ENCODE peak calls at places on chromosomes 5 and 9, in four cellular contexts. G is IMR-90, Y is GM12878, E is K562. W is an unnamed sample. For H3K4me1, the result is how much of the 10 kb centered on the place peaks cover.

GRCh38 chr9:118829334-118829733 is 539.9 kb downstream of the BRINP1 start:
- DNase-seq in G (no peak), Y (no peak), E (no peak), W (no peak)

GRCh38 chr9:346114-346513 is 131.4 kb downstream of the DOCK8 start:
- DNase-seq in G (no peak), Y (no peak), E (no peak), W (no peak)

GRCh38 chr5:56607551-56607950 is 207.8 kb upstream of the MAP3K1 start:
- DNase-seq in G (peak), Y (no peak), E (no peak), W (no peak)

GRCh38 chr9:84988621-84989020 is 319.1 kb downstream of the NTRK2 start:
- DNase-seq in G (no peak), Y (no peak), E (no peak), W (no peak)

GRCh38 chr9:89427621-89428221 is 70.2 kb downstream of the SEMA4D start:
- DNase-seq in G (peak), Y (no peak), E (no peak), W (no peak)

GRCh38 chr9:16238730-16239129 is 631.7 kb downstream of the BNC2 start:
- DNase-seq in G (no peak), Y (no peak), E (no peak), W (no peak)

GRCh38 chr5:177524539-177524900 is 7.8 kb upstream of the DDX41 start:
- DNase-seq in G (no peak), Y (no peak), E (no peak), W (no peak)

GRCh38 chr5:10860645-10861455 is 99.8 kb upstream of the DAP start:
- DNase-seq in G (peak), Y (no peak), E (no peak), W (no peak)

GRCh38 chr5:59591162-59591561 is 302.4 kb downstream of the PDE4D start:
- DNase-seq in G (no peak), Y (no peak), E (no peak), W (no peak)

GRCh38 chr5:124880903-124881302 is 134.5 kb upstream of the ZNF608 start:
- DNase-seq in G (no peak), Y (no peak), E (no peak), W (no peak)

GRCh38 chr5:158373623-158374375 is 514.9 kb upstream of the CLINT1 start:
- DNase-seq in G (no peak), Y (no peak), E (no peak), W (no peak)

GRCh38 chr5:68253612-68254341 is 38.2 kb downstream of the PIK3R1 start:
- DNase-seq in G (no peak), Y (no peak), E (no peak), W (no peak)

GRCh38 chr5:55037046-55037771 is 13.2 kb downstream of the GZMK start:
- DNase-seq in G (no peak), Y (no peak), E (no peak), W (peak)

GRCh38 chr5:168651654-168652053 is 72.5 kb upstream of the PANK3 start:
- DNase-seq in G (peak), Y (no peak), E (no peak), W (peak)

DNA sequence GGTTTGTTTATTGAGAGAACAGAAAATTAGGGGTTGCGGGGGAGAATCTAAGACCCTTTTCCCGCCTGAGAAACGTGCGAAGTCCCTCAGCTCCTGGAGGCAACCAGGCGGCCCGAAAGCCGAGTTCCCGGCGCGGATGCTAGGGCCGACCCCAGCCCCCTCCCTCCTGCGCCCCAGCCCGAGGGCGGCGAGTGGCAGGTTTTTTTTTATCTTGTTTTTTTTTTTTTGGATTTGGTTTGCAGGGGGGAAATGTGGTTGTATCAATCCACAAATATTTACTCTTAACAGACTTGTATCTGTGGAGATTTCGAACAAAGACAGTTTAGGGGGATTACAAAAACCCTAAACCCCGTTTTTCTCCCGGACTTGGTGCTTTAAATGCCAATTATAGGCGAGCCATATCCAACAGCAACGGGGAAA is 10.7 kb downstream of the LMX1B start:
- DNase-seq in G (no peak), Y (no peak), E (no peak), W (no peak)
- H3K4me1 ChIP-seq in G (under half), Y (under half), E (under half), W (under half)

GRCh38 chr5:96875805-96876291 is 452 bp upstream of the ERAP2 start:
- DNase-seq in G (no peak), Y (no peak), E (peak), W (no peak)
- TF ChIP-seq ELK1 in G (no peak), Y (no peak), E (no peak), W (no peak)

GRCh38 chr5:73506459-73506955 is 8.3 kb downstream of the BTF3 start:
- DNase-seq in G (no peak), Y (no peak), E (no peak), W (no peak)

GRCh38 chr5:73501406-73501805 is 3.2 kb downstream of the BTF3 start:
- DNase-seq in G (no peak), Y (no peak), E (no peak), W (no peak)

DNA sequence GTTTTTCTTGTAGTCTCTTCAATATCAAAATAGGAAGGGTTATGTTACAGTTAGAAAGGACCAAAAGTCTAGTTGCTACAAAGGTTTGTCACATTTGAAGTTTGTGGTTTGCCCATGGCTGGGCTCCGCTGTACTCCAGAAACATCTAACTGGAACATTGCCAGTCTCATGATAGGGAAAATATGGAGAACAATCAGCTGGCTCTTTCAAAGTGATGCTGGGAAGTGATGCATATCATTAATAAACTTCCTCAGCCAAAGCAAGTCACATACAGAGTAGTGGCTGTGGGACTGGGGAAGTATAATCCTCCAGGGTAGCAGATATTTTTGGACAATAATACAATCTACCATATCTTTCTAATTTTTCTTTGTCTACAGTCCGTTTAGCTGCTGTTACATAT is 8.8 kb downstream of the BTF3 start:
- DNase-seq in G (no peak), Y (no peak), E (no peak), W (no peak)
- H3K4me1 ChIP-seq in G (under half), Y (under half), E (under half), W (under half)

GRCh38 chr5:171309526-171310333 is 682 bp downstream of the TLX3 start:
- DNase-seq in G (no peak), Y (no peak), E (no peak), W (peak)
- TF ChIP-seq ELK1 in G (no peak), Y (no peak), E (no peak), W (no peak)

DNA sequence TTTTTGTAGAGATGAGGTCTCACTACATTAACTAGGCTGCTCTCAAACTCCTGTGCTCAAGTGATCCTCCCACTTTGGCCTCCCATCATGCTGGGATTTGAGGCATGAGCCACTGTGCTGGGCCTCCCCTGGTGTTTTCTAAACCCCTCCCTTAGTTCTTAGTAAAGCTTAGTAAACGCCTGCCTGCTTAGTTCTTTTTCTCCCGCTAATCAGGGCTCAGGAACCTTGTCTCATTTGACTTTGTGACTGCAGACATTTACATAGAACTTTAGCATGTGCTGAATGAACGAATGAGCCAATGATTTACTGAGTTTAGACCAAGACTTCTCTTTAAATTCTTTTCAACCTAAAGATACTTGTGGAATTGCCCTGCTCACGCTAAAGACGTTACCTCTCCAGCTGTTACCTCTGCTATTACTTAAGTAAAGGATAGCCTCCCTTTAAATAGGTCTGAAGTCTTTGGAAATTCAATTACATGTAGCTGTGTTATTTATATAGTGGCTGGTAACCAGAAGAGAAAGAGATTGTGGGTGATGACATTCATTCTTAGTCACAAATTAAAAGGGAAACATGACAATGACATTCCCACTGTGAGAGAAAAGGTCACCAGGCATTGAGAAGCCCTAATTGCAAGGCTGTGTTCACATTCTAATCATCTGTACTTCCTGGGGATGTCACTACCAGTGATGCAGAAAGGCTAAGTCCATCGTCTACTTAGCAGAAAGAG is 18.6 kb upstream of the SUSD1 start:
- DNase-seq in G (no peak), Y (no peak), E (no peak), W (no peak)
- H3K4me1 ChIP-seq in G (under half), Y (under half), E (under half), W (under half)

GRCh38 chr9:101081641-101082040 is 53.1 kb downstream of the PLPPR1 start:
- DNase-seq in G (no peak), Y (no peak), E (no peak), W (no peak)

GRCh38 chr9:101087426-101087825 is 58.9 kb downstream of the PLPPR1 start:
- DNase-seq in G (no peak), Y (no peak), E (no peak), W (no peak)

GRCh38 chr9:101083451-101083850 is 54.9 kb downstream of the PLPPR1 start:
- DNase-seq in G (no peak), Y (no peak), E (no peak), W (no peak)
- TF ChIP-seq ELK1 in G (no peak), Y (no peak), E (no peak), W (no peak)

GRCh38 chr9:137825324-137825991 is 52.1 kb upstream of the CACNA1B start:
- DNase-seq in G (no peak), Y (peak), E (no peak), W (no peak)

GRCh38 chr9:137823986-137824771 is 53.4 kb upstream of the CACNA1B start:
- DNase-seq in G (no peak), Y (no peak), E (no peak), W (no peak)

GRCh38 chr9:137829260-137829996 is 48.2 kb upstream of the CACNA1B start:
- DNase-seq in G (no peak), Y (no peak), E (no peak), W (no peak)

GRCh38 chr9:137828527-137829259 is 48.9 kb upstream of the CACNA1B start:
- DNase-seq in G (peak), Y (no peak), E (peak), W (no peak)

GRCh38 chr9:137827908-137828526 is 49.6 kb upstream of the CACNA1B start:
- DNase-seq in G (no peak), Y (no peak), E (no peak), W (no peak)
- H3K4me1 ChIP-seq in G (under half), Y (under half), E (under half), W (under half)

W was measured in A549.